ENCODE peak calls at places on chromosome 22, in six cellular contexts. T is ELF-1, G is H54, J is SHP77 treated with DMSO at 0.1 percent for 48 hours, Z is NB4, F is H7. N is an unnamed sample.

GRCh38 chr22:35465109-35465701 is 65.3 kb downstream of the MCM5 start:
- DNase-seq in Z (no peak), G (no peak), J (no peak), F (peak), T (no peak), N (no peak)

GRCh38 chr22:31253949-31254348 is 38.3 kb downstream of the PIK3IP1 start:
- DNase-seq in T (peak), Z (no peak), F (peak), G (no peak), J (peak), N (peak)

GRCh38 chr22:46563381-46564083 is 26.1 kb upstream of the CELSR1 start:
- DNase-seq in F (peak), Z (peak), T (peak), J (peak), G (no peak), N (peak)

GRCh38 chr22:27336151-27337090 is 465.1 kb downstream of the MN1 start:
- DNase-seq in Z (no peak), T (no peak), J (no peak), F (no peak), G (no peak), N (no peak)

GRCh38 chr22:30228509-30229359 is 17.8 kb downstream of the LIF start:
- DNase-seq in G (peak), T (peak), Z (no peak), F (no peak), J (no peak), N (peak)

GRCh38 chr22:49699476-49699875 is 128.2 kb downstream of the BRD1 start:
- DNase-seq in G (no peak), T (no peak), J (no peak), Z (no peak), F (no peak), N (no peak)

GRCh38 chr22:40818192-40818746 is 877 bp downstream of the SLC25A17 start:
- DNase-seq in J (no peak), Z (peak), G (no peak), T (no peak), F (no peak), N (peak)

GRCh38 chr22:36463783-36464184 is 17.7 kb downstream of the TXN2 start:
- DNase-seq in F (peak), Z (no peak), T (no peak), G (no peak), J (no peak), N (no peak)

GRCh38 chr22:50531546-50532352 is 1.9 kb upstream of the TYMP start:
- DNase-seq in F (peak), T (peak), G (no peak), Z (peak), J (no peak), N (peak)

GRCh38 chr22:44311855-44312170 is 938 bp downstream of the SHISAL1 start:
- DNase-seq in G (peak), T (no peak), Z (no peak), F (no peak), J (no peak), N (no peak)

GRCh38 chr22:25054943-25055511 is 102.5 kb downstream of the KIAA1671 start:
- DNase-seq in T (no peak), G (no peak), J (no peak), Z (no peak), F (no peak), N (no peak)